ENCODE peak calls at places on chromosomes 16 and 17, in eight cellular contexts. U, H, N, C, R, I, J and V are unnamed samples.

GRCh38 chr17:9240659-9241370 is 219.5 kb downstream of the NTN1 start:
- DNase-seq in U (no peak), N (no peak), I (peak), H (peak), J (no peak), R (no peak), C (peak), V (no peak)

GRCh38 chr17:27602721-27603445 is 28.1 kb upstream of the LGALS9 start:
- DNase-seq in I (peak), J (peak), C (peak), N (peak), U (peak), H (peak), R (peak), V (peak)

GRCh38 chr16:72997141-72997542 is 50.8 kb downstream of the ZFHX3 start:
- DNase-seq in I (peak), R (no peak), U (peak), C (no peak), J (peak), H (no peak), N (no peak), V (peak)

GRCh38 chr16:86590501-86591144 is 12.3 kb downstream of the FOXL1 start:
- DNase-seq in H (no peak), C (no peak), N (peak), U (no peak), R (no peak), J (peak), I (no peak), V (no peak)

GRCh38 chr17:35341465-35341992 is 31.9 kb downstream of the SLFN11 start:
- DNase-seq in R (no peak), C (no peak), H (no peak), I (no peak), N (no peak), U (no peak), J (no peak), V (no peak)

GRCh38 chr17:1239210-1239609 is 31.0 kb upstream of the BHLHA9 start:
- DNase-seq in U (no peak), R (no peak), H (no peak), C (no peak), N (no peak), J (no peak), I (no peak), V (no peak)

GRCh38 chr17:41771389-41772206 is 14.9 kb downstream of the JUP start:
- DNase-seq in U (no peak), H (no peak), J (no peak), N (no peak), I (no peak), R (no peak), C (peak), V (no peak)

GRCh38 chr16:57258226-57258909 is 13.3 kb downstream of the ARL2BP start:
- DNase-seq in H (no peak), C (no peak), R (peak), U (no peak), N (no peak), I (peak), J (no peak), V (no peak)

GRCh38 chr17:12693640-12694039 is 27.9 kb downstream of the MYOCD start:
- DNase-seq in H (no peak), R (no peak), C (no peak), U (no peak), J (no peak), N (no peak), I (no peak), V (no peak)

GRCh38 chr16:4200000-4200780 is 41.7 kb downstream of the SRL start:
- DNase-seq in J (peak), U (peak), I (peak), H (peak), R (peak), C (peak), N (peak), V (peak)

GRCh38 chr16:495127-495748 is 32.3 kb upstream of the CAPN15 start:
- DNase-seq in R (no peak), I (peak), U (peak), N (peak), J (peak), H (no peak), C (peak), V (peak)

GRCh38 chr16:81521141-81521626 is 76.6 kb downstream of the CMIP start:
- DNase-seq in J (no peak), N (no peak), U (no peak), R (peak), I (peak), C (no peak), H (no peak), V (no peak)

GRCh38 chr16:5709889-5710288 is 612.3 kb upstream of the EEF2KMT start:
- DNase-seq in H (no peak), C (no peak), U (peak), I (no peak), R (no peak), J (no peak), N (no peak), V (no peak)

GRCh38 chr17:27802962-27803680 is 2.8 kb upstream of the NOS2 start:
- DNase-seq in N (no peak), I (no peak), U (no peak), J (no peak), R (no peak), H (no peak), C (no peak), V (no peak)

GRCh38 chr16:2429771-2430663 is 770 bp downstream of the CCNF start:
- DNase-seq in J (peak), R (no peak), U (peak), I (no peak), C (no peak), H (no peak), N (no peak), V (peak)

GRCh38 chr16:1543085-1543896 is 9.8 kb downstream of the TMEM204 start:
- DNase-seq in J (peak), U (peak), I (peak), C (peak), R (peak), H (peak), N (no peak), V (peak)

GRCh38 chr16:81004646-81005353 is 1.9 kb downstream of the CMC2 start:
- DNase-seq in U (peak), N (peak), H (no peak), R (no peak), C (no peak), I (no peak), J (peak), V (peak)

GRCh38 chr17:55086635-55087058 is 118.1 kb downstream of the STXBP4 start:
- DNase-seq in J (peak), U (peak), I (no peak), H (no peak), N (peak), C (no peak), R (no peak), V (no peak)

GRCh38 chr17:48624118-48624517 is 2.0 kb downstream of the HOXB9 start:
- DNase-seq in U (no peak), I (no peak), C (no peak), J (no peak), H (no peak), R (no peak), N (no peak), V (no peak)

GRCh38 chr16:4087099-4087885 is 28.9 kb downstream of the ADCY9 start:
- DNase-seq in N (no peak), C (no peak), R (no peak), I (no peak), U (no peak), J (no peak), H (no peak), V (no peak)

GRCh38 chr16:22326771-22327445 is 29.7 kb downstream of the POLR3E start:
- DNase-seq in H (no peak), I (no peak), C (no peak), R (no peak), U (no peak), N (no peak), J (no peak), V (no peak)

GRCh38 chr16:56244612-56245011 is 53.3 kb downstream of the GNAO1 start:
- DNase-seq in J (no peak), U (no peak), N (no peak), C (no peak), I (no peak), R (no peak), H (no peak), V (no peak)

GRCh38 chr16:62665269-62665668 is 629.0 kb upstream of the CDH8 start:
- DNase-seq in I (no peak), R (no peak), J (no peak), H (no peak), N (no peak), C (no peak), U (no peak), V (no peak)

GRCh38 chr17:79931517-79932309 is 92.5 kb upstream of the CBX4 start:
- DNase-seq in H (no peak), I (no peak), R (no peak), C (no peak), U (no peak), N (no peak), J (peak), V (no peak)

GRCh38 chr16:48611329-48612137 is 1.6 kb upstream of the N4BP1 start:
- DNase-seq in H (no peak), J (peak), R (peak), U (peak), I (no peak), C (no peak), N (no peak), V (peak)

GRCh38 chr16:53566568-53566967 is 63.6 kb upstream of the AKTIP start:
- DNase-seq in H (no peak), J (no peak), R (no peak), I (no peak), N (no peak), C (no peak), U (no peak), V (no peak)

GRCh38 chr16:4800290-4801041 is 2.0 kb downstream of the ROGDI start:
- DNase-seq in I (peak), C (peak), H (peak), N (no peak), R (peak), U (peak), J (peak), V (peak)

GRCh38 chr17:76039121-76039520 is 12.0 kb upstream of the EVPL start:
- DNase-seq in H (no peak), U (no peak), J (no peak), R (no peak), N (no peak), I (no peak), C (no peak), V (no peak)

GRCh38 chr16:85425061-85425662 is 188.0 kb upstream of the GSE1 start:
- DNase-seq in I (peak), N (no peak), U (no peak), R (peak), H (peak), J (no peak), C (peak), V (no peak)

GRCh38 chr17:8255499-8255898 is 6.4 kb downstream of the PFAS start:
- DNase-seq in U (no peak), R (no peak), H (no peak), N (no peak), C (no peak), J (no peak), I (no peak), V (no peak)

GRCh38 chr17:50593321-50593720 is 32.8 kb downstream of the CACNA1G start:
- DNase-seq in U (no peak), J (no peak), I (peak), C (peak), H (peak), R (peak), N (no peak), V (no peak)

DNA sequence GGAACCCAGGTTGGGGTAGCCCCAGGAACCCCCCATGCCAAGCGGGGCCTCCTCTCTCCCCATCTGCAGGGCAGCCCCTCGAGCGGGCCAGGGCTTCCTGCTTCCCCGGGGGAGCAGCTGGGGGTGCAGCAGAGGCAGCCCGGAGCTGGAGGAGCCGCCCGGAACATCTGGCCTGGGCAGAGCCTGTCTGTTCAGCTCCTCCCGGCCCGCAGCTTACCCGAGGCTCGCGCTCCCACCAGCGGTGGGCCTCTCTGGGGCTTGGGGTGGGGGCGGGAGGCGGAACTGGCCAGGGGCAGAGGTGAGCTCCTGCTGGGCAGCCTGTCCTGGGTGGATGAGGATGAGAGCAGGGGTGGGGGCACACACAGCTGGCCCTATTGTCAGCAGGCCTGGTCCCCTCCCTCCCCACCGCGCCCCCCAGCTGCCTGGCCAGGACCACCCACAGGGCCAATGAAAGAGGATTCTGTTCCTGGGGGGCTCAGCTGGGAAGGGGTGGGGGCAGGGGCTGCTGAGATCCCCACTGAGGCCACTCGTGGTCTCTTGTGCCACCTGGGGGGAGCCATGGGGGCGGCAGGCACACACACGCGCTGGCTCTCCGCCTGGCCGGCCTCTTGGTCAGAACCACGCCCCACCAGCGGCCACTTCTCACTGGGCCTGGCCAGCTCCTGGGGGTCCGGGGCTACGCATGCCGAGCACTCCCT is 34.7 kb downstream of the BAHCC1 start:
- DNase-seq in H (peak), U (no peak), R (no peak), J (no peak), I (peak), C (no peak), N (no peak), V (no peak)
- TF ChIP-seq CTCF in H (peak), U (no peak), R (no peak), J (no peak), I (no peak), C (no peak), N (peak), V (no peak)

DNA sequence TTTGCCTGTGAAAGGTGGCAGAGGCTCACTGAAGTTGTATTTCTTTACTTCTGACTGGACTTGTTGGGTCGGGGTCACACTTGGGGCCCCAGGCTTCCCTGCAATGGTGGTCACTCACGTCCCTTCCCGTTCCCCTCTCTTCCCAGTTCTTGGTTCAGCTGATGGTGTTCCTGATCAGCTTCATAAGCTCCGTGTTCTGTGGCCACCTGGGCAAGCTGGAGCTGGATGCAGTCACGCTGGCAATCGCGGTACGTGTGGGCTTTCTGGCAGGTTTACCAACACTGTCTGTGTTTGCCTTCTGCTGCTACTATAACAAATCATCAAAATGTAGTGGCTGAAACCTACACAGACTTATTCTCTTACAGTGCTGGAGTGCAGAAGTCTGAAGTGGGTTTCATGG is 8.6 kb downstream of the SLC47A1 start:
- DNase-seq in C (no peak), N (no peak), I (no peak), J (no peak), R (no peak), U (no peak), H (no peak), V (no peak)
- H3K27ac ChIP-seq in C (no peak), N (no peak), I (no peak), J (no peak), R (no peak), U (no peak), H (no peak), V (no peak)

DNA sequence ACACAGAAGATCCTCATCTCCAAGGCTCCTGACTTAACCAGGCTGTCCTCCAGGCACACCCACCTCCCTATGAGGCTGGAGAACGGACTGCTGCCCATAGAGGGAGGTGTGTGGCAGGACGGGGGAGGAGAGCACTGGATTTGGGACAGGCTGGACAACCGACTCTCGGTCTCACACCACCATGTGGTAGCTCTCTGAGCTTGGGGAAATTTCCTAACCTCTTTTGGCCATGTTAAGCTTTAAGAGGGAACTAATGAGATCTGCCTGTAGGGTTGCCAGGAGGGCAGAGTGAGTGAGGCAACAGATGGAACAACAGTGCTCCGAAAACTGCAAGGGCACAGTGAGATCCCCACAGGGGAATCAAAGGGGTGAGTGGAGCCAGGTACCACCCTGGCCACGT is 32.7 kb downstream of the RHBDL3 start:
- DNase-seq in J (no peak), R (no peak), I (no peak), H (no peak), N (no peak), U (no peak), C (no peak), V (no peak)
- TF ChIP-seq CTCF in J (no peak), R (no peak), I (no peak), H (no peak), N (no peak), U (no peak), C (no peak), V (no peak)

DNA sequence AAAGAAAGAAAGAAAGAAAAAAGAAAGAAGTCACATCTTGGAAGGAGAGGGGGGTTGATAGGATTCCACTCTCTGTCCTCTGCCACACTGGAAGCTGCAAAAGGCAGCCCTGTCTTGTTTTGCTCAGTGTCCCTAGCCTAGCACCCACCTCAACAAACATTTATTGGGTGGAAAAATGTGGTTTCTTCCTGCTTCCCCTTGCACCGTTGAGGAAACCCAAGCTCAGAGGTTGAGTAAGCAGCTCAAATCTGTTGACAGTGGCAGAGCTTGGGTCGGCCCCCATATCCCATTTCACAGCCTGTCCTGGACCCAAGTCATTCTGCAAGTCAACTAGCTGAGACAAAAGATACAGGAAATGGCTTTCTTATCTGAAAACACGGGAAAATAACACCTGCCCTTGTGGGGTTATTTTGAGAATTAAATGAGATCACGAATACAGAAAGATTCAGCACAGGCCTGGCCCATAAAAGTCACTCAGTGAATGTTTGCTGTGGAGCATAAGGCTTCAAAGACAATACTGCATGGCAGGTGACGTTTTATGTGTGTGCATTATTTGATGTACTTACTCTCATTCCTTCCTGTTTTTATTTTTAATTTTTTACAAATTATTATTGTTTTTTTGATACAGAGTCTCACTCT is 63.6 kb downstream of the SCNN1B start:
- DNase-seq in C (no peak), J (no peak), H (no peak), N (no peak), R (no peak), U (peak), I (peak), V (no peak)
- H3K27ac ChIP-seq in C (no peak), J (no peak), H (peak), N (no peak), R (no peak), U (peak), I (peak), V (no peak)

GRCh38 chr17:7252176-7253043 is at the start of gene ELP5:
- DNase-seq in J (peak), R (peak), U (peak), I (peak), N (peak), H (peak), C (peak), V (peak)
- TF ChIP-seq CTCF in J (no peak), R (peak), U (peak), I (peak), N (no peak), H (peak), C (no peak), V (peak)

GRCh38 chr17:43854498-43854897 is 7.5 kb downstream of the CD300LG start:
- DNase-seq in U (no peak), N (no peak), H (no peak), C (no peak), R (no peak), I (no peak), J (no peak), V (no peak)
- H3K27ac ChIP-seq in U (no peak), N (no peak), H (no peak), C (no peak), R (no peak), I (no peak), J (no peak), V (no peak)

DNA sequence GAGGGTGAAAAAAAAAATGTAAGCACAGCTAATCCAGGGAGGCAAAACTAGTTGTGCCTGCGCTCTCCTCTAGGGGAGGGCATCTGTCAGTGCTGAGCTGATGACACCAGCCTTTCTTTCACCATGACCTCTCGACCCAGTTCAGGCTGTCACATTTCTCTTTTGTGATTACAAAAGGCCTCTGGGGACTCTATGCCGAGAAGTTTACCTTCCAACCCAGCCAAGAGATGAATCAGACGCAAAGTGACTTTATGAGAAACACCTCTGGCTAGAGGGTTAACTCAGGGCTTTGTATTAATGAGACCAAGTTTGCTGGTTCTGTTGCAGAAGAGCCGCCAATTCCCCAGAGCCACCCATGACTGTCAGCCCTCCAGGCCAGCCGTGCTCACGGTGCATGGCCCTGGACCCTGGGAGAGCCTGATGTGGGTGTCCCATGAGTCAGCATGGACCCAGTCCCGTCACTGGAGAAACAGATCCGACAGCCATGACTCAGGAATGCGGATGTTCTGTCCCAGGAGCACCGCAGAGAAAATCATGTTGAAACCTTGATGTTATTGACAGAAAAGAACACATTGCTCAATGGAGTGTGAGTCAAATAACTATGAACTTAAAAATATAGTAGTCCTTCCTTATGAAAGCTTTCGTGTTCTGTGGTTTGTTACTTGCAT is 437.2 kb downstream of the HS3ST3B1 start:
- DNase-seq in C (peak), H (peak), U (peak), N (peak), R (peak), I (peak), J (peak), V (peak)
- TF ChIP-seq CTCF in C (no peak), H (no peak), U (no peak), N (peak), R (peak), I (peak), J (peak), V (peak)

GRCh38 chr16:64455275-64455674 is 666.6 kb downstream of the CDH11 start:
- DNase-seq in R (no peak), J (no peak), I (no peak), H (no peak), N (no peak), C (no peak), U (no peak), V (no peak)
- H3K27ac ChIP-seq in R (no peak), J (no peak), I (no peak), H (no peak), N (no peak), C (no peak), U (no peak), V (no peak)